ENCODE peak calls at places on chromosomes 12 and 14, in ten cellular contexts. One of them, this sample, is unnamed.

GRCh38 chr14:67765192-67765834 is 51.1 kb downstream of the ZFYVE26 start:
- DNase-seq in progenitor cell of endocrine pancreas: no peak
- DNase-seq in dorsolateral prefrontal cortex: no peak
- DNase-seq in ovary: no peak
- DNase-seq in RPMI7951: no peak
- DNase-seq in stimulated activated CD8-positive, alpha-beta memory T cell treated with anti-CD3 and anti-CD28 coated beads, Interleukin-4, amount 100 ng/mL, for 24 hours: no peak
- DNase-seq in heart left ventricle: no peak
- DNase-seq in MM.1S: no peak
- DNase-seq in endothelial cell: no peak
- DNase-seq in stimulated activated effector memory CD8-positive, alpha-beta T cell treated with anti-CD3 and anti-CD28 coated beads, Interleukin-12 subunit alpha, Interleukin-12 subunit beta, amount 100 ng/mL, for 72 hours: no peak
- DNase-seq in this sample: no peak

GRCh38 chr12:67705394-67706370 is 57.1 kb downstream of the DYRK2 start:
- DNase-seq in stimulated activated effector memory CD8-positive, alpha-beta T cell treated with anti-CD3 and anti-CD28 coated beads, Interleukin-12 subunit alpha, Interleukin-12 subunit beta, amount 100 ng/mL, for 72 hours: no peak
- DNase-seq in RPMI7951: peak
- DNase-seq in endothelial cell: no peak
- DNase-seq in heart left ventricle: no peak
- DNase-seq in stimulated activated CD8-positive, alpha-beta memory T cell treated with anti-CD3 and anti-CD28 coated beads, Interleukin-4, amount 100 ng/mL, for 24 hours: no peak
- DNase-seq in MM.1S: no peak
- DNase-seq in ovary: no peak
- DNase-seq in dorsolateral prefrontal cortex: no peak
- DNase-seq in progenitor cell of endocrine pancreas: no peak
- DNase-seq in this sample: no peak

GRCh38 chr12:85278598-85279448 is 1.2 kb upstream of the ALX1 start:
- DNase-seq in ovary: no peak
- DNase-seq in progenitor cell of endocrine pancreas: no peak
- DNase-seq in heart left ventricle: peak
- DNase-seq in MM.1S: no peak
- DNase-seq in endothelial cell: no peak
- DNase-seq in stimulated activated CD8-positive, alpha-beta memory T cell treated with anti-CD3 and anti-CD28 coated beads, Interleukin-4, amount 100 ng/mL, for 24 hours: no peak
- DNase-seq in stimulated activated effector memory CD8-positive, alpha-beta T cell treated with anti-CD3 and anti-CD28 coated beads, Interleukin-12 subunit alpha, Interleukin-12 subunit beta, amount 100 ng/mL, for 72 hours: no peak
- DNase-seq in RPMI7951: peak
- DNase-seq in dorsolateral prefrontal cortex: no peak
- DNase-seq in this sample: no peak

GRCh38 chr14:73723411-73723798 is 9.2 kb upstream of the PNMA1 start:
- DNase-seq in ovary: no peak
- DNase-seq in heart left ventricle: no peak
- DNase-seq in RPMI7951: peak
- DNase-seq in MM.1S: no peak
- DNase-seq in stimulated activated effector memory CD8-positive, alpha-beta T cell treated with anti-CD3 and anti-CD28 coated beads, Interleukin-12 subunit alpha, Interleukin-12 subunit beta, amount 100 ng/mL, for 72 hours: no peak
- DNase-seq in dorsolateral prefrontal cortex: no peak
- DNase-seq in progenitor cell of endocrine pancreas: no peak
- DNase-seq in endothelial cell: no peak
- DNase-seq in stimulated activated CD8-positive, alpha-beta memory T cell treated with anti-CD3 and anti-CD28 coated beads, Interleukin-4, amount 100 ng/mL, for 24 hours: no peak
- DNase-seq in this sample: no peak

GRCh38 chr12:101927999-101928398 is 50.6 kb downstream of the DRAM1 start:
- DNase-seq in MM.1S: no peak
- DNase-seq in stimulated activated effector memory CD8-positive, alpha-beta T cell treated with anti-CD3 and anti-CD28 coated beads, Interleukin-12 subunit alpha, Interleukin-12 subunit beta, amount 100 ng/mL, for 72 hours: no peak
- DNase-seq in dorsolateral prefrontal cortex: no peak
- DNase-seq in endothelial cell: no peak
- DNase-seq in stimulated activated CD8-positive, alpha-beta memory T cell treated with anti-CD3 and anti-CD28 coated beads, Interleukin-4, amount 100 ng/mL, for 24 hours: no peak
- DNase-seq in heart left ventricle: no peak
- DNase-seq in RPMI7951: no peak
- DNase-seq in ovary: no peak
- DNase-seq in progenitor cell of endocrine pancreas: no peak
- DNase-seq in this sample: no peak

GRCh38 chr14:68978550-68978911 is 571 bp downstream of the ACTN1 start:
- DNase-seq in MM.1S: no peak
- DNase-seq in endothelial cell: peak
- DNase-seq in dorsolateral prefrontal cortex: no peak
- DNase-seq in heart left ventricle: peak
- DNase-seq in RPMI7951: peak
- DNase-seq in ovary: peak
- DNase-seq in stimulated activated effector memory CD8-positive, alpha-beta T cell treated with anti-CD3 and anti-CD28 coated beads, Interleukin-12 subunit alpha, Interleukin-12 subunit beta, amount 100 ng/mL, for 72 hours: no peak
- DNase-seq in progenitor cell of endocrine pancreas: peak
- DNase-seq in stimulated activated CD8-positive, alpha-beta memory T cell treated with anti-CD3 and anti-CD28 coated beads, Interleukin-4, amount 100 ng/mL, for 24 hours: no peak
- DNase-seq in this sample: no peak

GRCh38 chr14:99224116-99224910 is 47.7 kb downstream of the BCL11B start:
- DNase-seq in MM.1S: no peak
- DNase-seq in ovary: no peak
- DNase-seq in stimulated activated CD8-positive, alpha-beta memory T cell treated with anti-CD3 and anti-CD28 coated beads, Interleukin-4, amount 100 ng/mL, for 24 hours: no peak
- DNase-seq in progenitor cell of endocrine pancreas: no peak
- DNase-seq in heart left ventricle: no peak
- DNase-seq in dorsolateral prefrontal cortex: no peak
- DNase-seq in endothelial cell: no peak
- DNase-seq in stimulated activated effector memory CD8-positive, alpha-beta T cell treated with anti-CD3 and anti-CD28 coated beads, Interleukin-12 subunit alpha, Interleukin-12 subunit beta, amount 100 ng/mL, for 72 hours: no peak
- DNase-seq in RPMI7951: no peak
- DNase-seq in this sample: no peak

GRCh38 chr14:104363891-104364760 is 215.4 kb upstream of the C14orf180 start:
- DNase-seq in stimulated activated CD8-positive, alpha-beta memory T cell treated with anti-CD3 and anti-CD28 coated beads, Interleukin-4, amount 100 ng/mL, for 24 hours: no peak
- DNase-seq in ovary: peak
- DNase-seq in RPMI7951: no peak
- DNase-seq in MM.1S: no peak
- DNase-seq in progenitor cell of endocrine pancreas: no peak
- DNase-seq in endothelial cell: no peak
- DNase-seq in dorsolateral prefrontal cortex: no peak
- DNase-seq in heart left ventricle: peak
- DNase-seq in stimulated activated effector memory CD8-positive, alpha-beta T cell treated with anti-CD3 and anti-CD28 coated beads, Interleukin-12 subunit alpha, Interleukin-12 subunit beta, amount 100 ng/mL, for 72 hours: no peak
- DNase-seq in this sample: no peak

GRCh38 chr14:67170706-67171105 is 18.5 kb upstream of the GARIN2 start:
- DNase-seq in stimulated activated effector memory CD8-positive, alpha-beta T cell treated with anti-CD3 and anti-CD28 coated beads, Interleukin-12 subunit alpha, Interleukin-12 subunit beta, amount 100 ng/mL, for 72 hours: no peak
- DNase-seq in endothelial cell: no peak
- DNase-seq in RPMI7951: no peak
- DNase-seq in ovary: no peak
- DNase-seq in dorsolateral prefrontal cortex: no peak
- DNase-seq in progenitor cell of endocrine pancreas: no peak
- DNase-seq in stimulated activated CD8-positive, alpha-beta memory T cell treated with anti-CD3 and anti-CD28 coated beads, Interleukin-4, amount 100 ng/mL, for 24 hours: no peak
- DNase-seq in MM.1S: no peak
- DNase-seq in heart left ventricle: no peak
- DNase-seq in this sample: no peak

GRCh38 chr14:89748004-89748403 is 206.5 kb downstream of the EFCAB11 start:
- DNase-seq in ovary: no peak
- DNase-seq in RPMI7951: no peak
- DNase-seq in stimulated activated effector memory CD8-positive, alpha-beta T cell treated with anti-CD3 and anti-CD28 coated beads, Interleukin-12 subunit alpha, Interleukin-12 subunit beta, amount 100 ng/mL, for 72 hours: no peak
- DNase-seq in endothelial cell: no peak
- DNase-seq in dorsolateral prefrontal cortex: no peak
- DNase-seq in heart left ventricle: no peak
- DNase-seq in MM.1S: no peak
- DNase-seq in progenitor cell of endocrine pancreas: no peak
- DNase-seq in stimulated activated CD8-positive, alpha-beta memory T cell treated with anti-CD3 and anti-CD28 coated beads, Interleukin-4, amount 100 ng/mL, for 24 hours: no peak
- DNase-seq in this sample: no peak